ENCODE peak calls at places on chromosomes 12 and 14, in four cellular contexts. One of them, this sample, is unnamed.

GRCh38 chr14:49427117-49427516 is 159.1 kb downstream of the RPS29 start:
- DNase-seq in A549: no peak
- DNase-seq in nucleus accumbens: no peak
- DNase-seq in left ventricle myocardium superior: no peak
- DNase-seq in this sample: no peak

GRCh38 chr12:54601841-54602240 is 13.4 kb upstream of the PPP1R1A start:
- DNase-seq in left ventricle myocardium superior: no peak
- DNase-seq in nucleus accumbens: no peak
- DNase-seq in A549: no peak
- DNase-seq in this sample: no peak

GRCh38 chr12:33437598-33437997 is 2.0 kb downstream of the SYT10 start:
- DNase-seq in left ventricle myocardium superior: no peak
- DNase-seq in A549: no peak
- DNase-seq in nucleus accumbens: no peak
- DNase-seq in this sample: no peak

GRCh38 chr12:44794867-44795266 is 81.2 kb downstream of the NELL2 start:
- DNase-seq in left ventricle myocardium superior: no peak
- DNase-seq in A549: no peak
- DNase-seq in nucleus accumbens: no peak
- DNase-seq in this sample: no peak

GRCh38 chr12:107079172-107080011 is 14.0 kb downstream of the CRY1 start:
- DNase-seq in left ventricle myocardium superior: no peak
- DNase-seq in nucleus accumbens: no peak
- DNase-seq in A549: peak; percentile 58
- DNase-seq in this sample: no peak

GRCh38 chr14:100664841-100665425 is 61.8 kb upstream of the DLK1 start:
- DNase-seq in nucleus accumbens: no peak
- DNase-seq in left ventricle myocardium superior: peak; percentile 58
- DNase-seq in A549: no peak
- DNase-seq in this sample: no peak

GRCh38 chr14:106417224-106418049 is 891.1 kb downstream of the TMEM121 start:
- DNase-seq in nucleus accumbens: no peak
- DNase-seq in left ventricle myocardium superior: peak; percentile 60
- DNase-seq in A549: peak; percentile 78
- DNase-seq in this sample: peak; percentile 83

GRCh38 chr12:70783455-70783854 is 137.1 kb downstream of the PTPRR start:
- DNase-seq in nucleus accumbens: no peak
- DNase-seq in left ventricle myocardium superior: no peak
- DNase-seq in A549: no peak
- DNase-seq in this sample: no peak

GRCh38 chr12:12872934-12873275 is 18.5 kb upstream of the GPRC5A start:
- DNase-seq in nucleus accumbens: no peak
- DNase-seq in A549: no peak
- DNase-seq in left ventricle myocardium superior: no peak
- DNase-seq in this sample: no peak

GRCh38 chr12:109047081-109047805 is 5.1 kb upstream of the USP30 start:
- DNase-seq in nucleus accumbens: no peak
- DNase-seq in A549: peak; percentile 26
- DNase-seq in left ventricle myocardium superior: no peak
- DNase-seq in this sample: no peak

GRCh38 chr14:90091393-90091792 is 29.6 kb downstream of the KCNK13 start:
- DNase-seq in A549: no peak
- DNase-seq in left ventricle myocardium superior: no peak
- DNase-seq in nucleus accumbens: no peak
- DNase-seq in this sample: no peak

GRCh38 chr12:130538343-130539095 is 177.6 kb downstream of the RIMBP2 start:
- DNase-seq in nucleus accumbens: no peak
- DNase-seq in A549: no peak
- DNase-seq in left ventricle myocardium superior: no peak
- DNase-seq in this sample: no peak

GRCh38 chr14:59120931-59121330 is 67.5 kb upstream of the DAAM1 start:
- DNase-seq in left ventricle myocardium superior: no peak
- DNase-seq in A549: no peak
- DNase-seq in nucleus accumbens: no peak
- DNase-seq in this sample: no peak

GRCh38 chr12:772056-772697 is 19.8 kb downstream of the WNK1 start:
- DNase-seq in left ventricle myocardium superior: no peak
- DNase-seq in nucleus accumbens: no peak
- DNase-seq in A549: no peak
- DNase-seq in this sample: no peak

GRCh38 chr12:80714055-80714454 is 2.7 kb upstream of the MYF5 start:
- DNase-seq in A549: no peak
- DNase-seq in nucleus accumbens: no peak
- DNase-seq in left ventricle myocardium superior: peak; percentile 27
- DNase-seq in this sample: no peak

GRCh38 chr12:21223930-21224329 is 92.9 kb downstream of the SLCO1B1 start:
- DNase-seq in A549: no peak
- DNase-seq in nucleus accumbens: no peak
- DNase-seq in left ventricle myocardium superior: no peak
- DNase-seq in this sample: no peak

GRCh38 chr12:84508325-84508861 is 404.2 kb downstream of the SLC6A15 start:
- DNase-seq in left ventricle myocardium superior: no peak
- DNase-seq in A549: peak; percentile 60
- DNase-seq in nucleus accumbens: no peak
- DNase-seq in this sample: no peak

GRCh38 chr14:94966344-94966743 is 191.0 kb downstream of the DICER1 start:
- DNase-seq in nucleus accumbens: no peak
- DNase-seq in A549: no peak
- DNase-seq in left ventricle myocardium superior: no peak
- DNase-seq in this sample: no peak

GRCh38 chr12:54996235-54996634 is 11.7 kb upstream of the TESPA1 start:
- DNase-seq in nucleus accumbens: no peak
- DNase-seq in left ventricle myocardium superior: no peak
- DNase-seq in A549: no peak
- DNase-seq in this sample: no peak

GRCh38 chr14:65242732-65243134 is 140.4 kb upstream of the MAX start:
- DNase-seq in nucleus accumbens: no peak
- DNase-seq in A549: peak; percentile 83
- DNase-seq in left ventricle myocardium superior: no peak
- DNase-seq in this sample: no peak

GRCh38 chr12:131857908-131858850 is 30.0 kb downstream of the MMP17 start:
- DNase-seq in nucleus accumbens: no peak
- DNase-seq in A549: peak; percentile 68
- DNase-seq in left ventricle myocardium superior: peak; percentile 12
- DNase-seq in this sample: no peak

GRCh38 chr12:132430838-132431826 is 58.8 kb upstream of the FBRSL1 start:
- DNase-seq in left ventricle myocardium superior: no peak
- DNase-seq in A549: no peak
- DNase-seq in nucleus accumbens: no peak
- DNase-seq in this sample: no peak

GRCh38 chr14:70714055-70714550 is 72.4 kb downstream of the TTC9 start:
- DNase-seq in left ventricle myocardium superior: no peak
- DNase-seq in nucleus accumbens: no peak
- DNase-seq in A549: peak; percentile 70
- DNase-seq in this sample: no peak

GRCh38 chr12:26298785-26299621 is 103.6 kb downstream of the SSPN start:
- DNase-seq in A549: peak; percentile 52
- DNase-seq in left ventricle myocardium superior: no peak
- DNase-seq in nucleus accumbens: no peak
- DNase-seq in this sample: no peak

GRCh38 chr12:3777206-3777809 is 24.4 kb upstream of the CRACR2A start:
- DNase-seq in nucleus accumbens: no peak
- DNase-seq in left ventricle myocardium superior: no peak
- DNase-seq in A549: peak; percentile 46
- DNase-seq in this sample: no peak

GRCh38 chr14:100446572-100446971 is 123.4 kb downstream of the SLC25A47 start:
- DNase-seq in nucleus accumbens: no peak
- DNase-seq in left ventricle myocardium superior: no peak
- DNase-seq in A549: peak; percentile 18
- DNase-seq in this sample: no peak

GRCh38 chr12:128930591-128930990 is 77.3 kb downstream of the GLT1D1 start:
- DNase-seq in A549: no peak
- DNase-seq in nucleus accumbens: no peak
- DNase-seq in left ventricle myocardium superior: no peak
- DNase-seq in this sample: no peak

GRCh38 chr14:74531467-74531866 is 37.9 kb downstream of the ISCA2 start:
- DNase-seq in nucleus accumbens: no peak
- DNase-seq in left ventricle myocardium superior: peak; percentile 52
- DNase-seq in A549: peak; percentile 58
- DNase-seq in this sample: no peak

GRCh38 chr14:51908086-51908485 is 47.7 kb downstream of the GNG2 start:
- DNase-seq in A549: no peak
- DNase-seq in left ventricle myocardium superior: no peak
- DNase-seq in nucleus accumbens: no peak
- DNase-seq in this sample: no peak

GRCh38 chr12:98344034-98344565 is 171.3 kb upstream of the TMPO start:
- DNase-seq in A549: no peak
- DNase-seq in nucleus accumbens: no peak
- DNase-seq in left ventricle myocardium superior: no peak
- DNase-seq in this sample: no peak

GRCh38 chr14:89728964-89729363 is 225.6 kb downstream of the EFCAB11 start:
- DNase-seq in nucleus accumbens: no peak
- DNase-seq in left ventricle myocardium superior: no peak
- DNase-seq in A549: no peak
- DNase-seq in this sample: no peak

GRCh38 chr12:45248095-45248494 is 32.2 kb downstream of the ANO6 start:
- DNase-seq in nucleus accumbens: no peak
- DNase-seq in left ventricle myocardium superior: no peak
- DNase-seq in A549: no peak
- DNase-seq in this sample: no peak

This sample was measured in lower lobe of right lung.